ENCODE peak calls at places on chromosomes 11 and 22, in five cellular contexts. One of them, this sample, is unnamed.

GRCh38 chr22:20805972-20806471 is 32.1 kb downstream of the SERPIND1 start:
- DNase-seq in GM20000: no peak
- DNase-seq in HEK293T: no peak
- DNase-seq in uterus: no peak
- DNase-seq in GM12878: no peak
- DNase-seq in this sample: no peak

GRCh38 chr22:26690654-26691376 is 33.4 kb downstream of the MIAT start:
- DNase-seq in GM20000: no peak
- DNase-seq in GM12878: no peak
- DNase-seq in uterus: no peak
- DNase-seq in HEK293T: no peak
- DNase-seq in this sample: no peak

GRCh38 chr22:33844273-33844672 is 76.0 kb downstream of the LARGE1 start:
- DNase-seq in uterus: no peak
- DNase-seq in HEK293T: no peak
- DNase-seq in GM12878: no peak
- DNase-seq in GM20000: no peak
- DNase-seq in this sample: no peak

GRCh38 chr22:36453855-36454378 is 27.5 kb downstream of the TXN2 start:
- DNase-seq in uterus: no peak
- DNase-seq in GM20000: no peak
- DNase-seq in HEK293T: no peak
- DNase-seq in GM12878: no peak
- DNase-seq in this sample: no peak

GRCh38 chr22:28953976-28954880 is 70.9 kb downstream of the ZNRF3 start:
- DNase-seq in GM20000: no peak
- DNase-seq in GM12878: no peak
- DNase-seq in uterus: no peak
- DNase-seq in HEK293T: no peak
- DNase-seq in this sample: no peak

GRCh38 chr11:12156301-12157140 is 46.1 kb downstream of the MICAL2 start:
- DNase-seq in uterus: no peak
- DNase-seq in GM20000: no peak
- DNase-seq in HEK293T: no peak
- DNase-seq in GM12878: no peak
- DNase-seq in this sample: no peak

GRCh38 chr11:13016415-13016814 is 7.3 kb downstream of the RASSF10 start:
- DNase-seq in uterus: no peak
- DNase-seq in HEK293T: no peak
- DNase-seq in GM20000: no peak
- DNase-seq in GM12878: no peak
- DNase-seq in this sample: no peak

GRCh38 chr11:16215352-16215751 is 141.0 kb downstream of the SOX6 start:
- DNase-seq in HEK293T: no peak
- DNase-seq in GM12878: no peak
- DNase-seq in GM20000: no peak
- DNase-seq in uterus: no peak
- DNase-seq in this sample: no peak

GRCh38 chr11:35488117-35488516 is 37.3 kb downstream of the PAMR1 start:
- DNase-seq in GM20000: no peak
- DNase-seq in uterus: no peak
- DNase-seq in HEK293T: no peak
- DNase-seq in GM12878: no peak
- DNase-seq in this sample: no peak

GRCh38 chr22:26480611-26480932 is 3.0 kb downstream of the HPS4 start:
- DNase-seq in HEK293T: no peak
- DNase-seq in GM20000: no peak
- DNase-seq in GM12878: no peak
- DNase-seq in uterus: no peak
- DNase-seq in this sample: no peak

GRCh38 chr11:125380756-125381445 is 115.2 kb downstream of the FEZ1 start:
- DNase-seq in HEK293T: no peak
- DNase-seq in GM12878: no peak
- DNase-seq in uterus: no peak
- DNase-seq in GM20000: no peak
- DNase-seq in this sample: no peak

GRCh38 chr22:49457946-49458707 is 369.5 kb downstream of the BRD1 start:
- DNase-seq in GM12878: no peak
- DNase-seq in uterus: no peak
- DNase-seq in HEK293T: no peak
- DNase-seq in GM20000: no peak
- DNase-seq in this sample: no peak

GRCh38 chr11:18243783-18244362 is 4.6 kb downstream of the SAA2 start:
- DNase-seq in GM20000: peak
- DNase-seq in GM12878: peak
- DNase-seq in HEK293T: peak
- DNase-seq in uterus: no peak
- DNase-seq in this sample: peak

GRCh38 chr22:19940536-19941364 is 822 bp upstream of the COMT start:
- DNase-seq in HEK293T: no peak
- DNase-seq in GM20000: no peak
- DNase-seq in uterus: no peak
- DNase-seq in GM12878: no peak
- DNase-seq in this sample: no peak

GRCh38 chr22:37662039-37662438 is 3.5 kb downstream of the PDXP start:
- DNase-seq in uterus: no peak
- DNase-seq in GM12878: no peak
- DNase-seq in GM20000: no peak
- DNase-seq in HEK293T: no peak
- DNase-seq in this sample: no peak

GRCh38 chr11:86805873-86806310 is 5.5 kb downstream of the PRSS23 start:
- DNase-seq in uterus: no peak
- DNase-seq in GM12878: peak
- DNase-seq in GM20000: peak
- DNase-seq in HEK293T: no peak
- DNase-seq in this sample: no peak

GRCh38 chr11:28939381-28939780 is 831.2 kb downstream of the METTL15 start:
- DNase-seq in HEK293T: no peak
- DNase-seq in uterus: no peak
- DNase-seq in GM20000: no peak
- DNase-seq in GM12878: no peak
- DNase-seq in this sample: no peak

GRCh38 chr22:44731357-44731970 is 20.9 kb upstream of the ARHGAP8 start:
- DNase-seq in GM12878: no peak
- DNase-seq in uterus: no peak
- DNase-seq in HEK293T: no peak
- DNase-seq in GM20000: no peak
- DNase-seq in this sample: no peak

GRCh38 chr22:35521358-35522264 is 19.0 kb upstream of the RASD2 start:
- DNase-seq in GM12878: no peak
- DNase-seq in uterus: no peak
- DNase-seq in HEK293T: no peak
- DNase-seq in GM20000: no peak
- DNase-seq in this sample: no peak

GRCh38 chr22:28958611-28959010 is 75.2 kb downstream of the ZNRF3 start:
- DNase-seq in GM12878: no peak
- DNase-seq in HEK293T: no peak
- DNase-seq in uterus: no peak
- DNase-seq in GM20000: no peak
- DNase-seq in this sample: no peak

GRCh38 chr22:23078462-23078787 is 8.1 kb downstream of the GNAZ start:
- DNase-seq in uterus: no peak
- DNase-seq in GM12878: no peak
- DNase-seq in HEK293T: no peak
- DNase-seq in GM20000: no peak
- DNase-seq in this sample: no peak

GRCh38 chr22:25402501-25403283 is 161.8 kb upstream of the GRK3 start:
- DNase-seq in HEK293T: no peak
- DNase-seq in GM20000: no peak
- DNase-seq in uterus: peak
- DNase-seq in GM12878: no peak
- DNase-seq in this sample: no peak

GRCh38 chr22:32325811-32326237 is 31.8 kb upstream of the RFPL3 start:
- DNase-seq in GM20000: no peak
- DNase-seq in GM12878: no peak
- DNase-seq in HEK293T: no peak
- DNase-seq in uterus: no peak
- DNase-seq in this sample: no peak

GRCh38 chr11:102274628-102275027 is 42.7 kb upstream of the BIRC3 start:
- DNase-seq in GM20000: no peak
- DNase-seq in HEK293T: no peak
- DNase-seq in uterus: no peak
- DNase-seq in GM12878: no peak
- DNase-seq in this sample: no peak

GRCh38 chr22:31857247-31857646 is 87.1 kb upstream of the YWHAH start:
- DNase-seq in GM12878: no peak
- DNase-seq in HEK293T: peak
- DNase-seq in GM20000: no peak
- DNase-seq in uterus: no peak
- DNase-seq in this sample: peak

GRCh38 chr22:35555351-35555915 is 14.8 kb downstream of the RASD2 start:
- DNase-seq in uterus: no peak
- DNase-seq in GM12878: no peak
- DNase-seq in HEK293T: no peak
- DNase-seq in GM20000: no peak
- DNase-seq in this sample: no peak

GRCh38 chr11:76603202-76603601 is 67.3 kb downstream of the LRRC32 start:
- DNase-seq in GM20000: no peak
- DNase-seq in uterus: no peak
- DNase-seq in HEK293T: no peak
- DNase-seq in GM12878: no peak
- DNase-seq in this sample: no peak

GRCh38 chr11:85845052-85845631 is 10.0 kb upstream of the CCDC83 start:
- DNase-seq in uterus: no peak
- DNase-seq in HEK293T: no peak
- DNase-seq in GM20000: no peak
- DNase-seq in GM12878: no peak
- DNase-seq in this sample: no peak

GRCh38 chr11:24619900-24620299 is 123.0 kb downstream of the LUZP2 start:
- DNase-seq in uterus: no peak
- DNase-seq in HEK293T: no peak
- DNase-seq in GM20000: no peak
- DNase-seq in GM12878: no peak
- DNase-seq in this sample: no peak

GRCh38 chr11:69437001-69437875 is 44.2 kb upstream of the LINC01488 start:
- DNase-seq in HEK293T: no peak
- DNase-seq in GM20000: no peak
- DNase-seq in GM12878: no peak
- DNase-seq in uterus: no peak
- DNase-seq in this sample: no peak

GRCh38 chr11:64918056-64918455 is 1.0 kb upstream of the ATG2A start:
- DNase-seq in GM12878: no peak
- DNase-seq in HEK293T: no peak
- DNase-seq in uterus: no peak
- DNase-seq in GM20000: no peak
- DNase-seq in this sample: peak

GRCh38 chr11:67689178-67689577 is 14.8 kb upstream of the ALDH3B2 start:
- DNase-seq in uterus: no peak
- DNase-seq in GM12878: no peak
- DNase-seq in GM20000: no peak
- DNase-seq in HEK293T: no peak
- DNase-seq in this sample: no peak

GRCh38 chr22:19136915-19137314 is 5.8 kb downstream of the TSSK2 start:
- DNase-seq in HEK293T: no peak
- DNase-seq in uterus: no peak
- DNase-seq in GM20000: no peak
- DNase-seq in GM12878: no peak
- DNase-seq in this sample: no peak

GRCh38 chr22:24926849-24927579 is 19.5 kb downstream of the LHFPL7 start:
- DNase-seq in GM12878: no peak
- DNase-seq in uterus: no peak
- DNase-seq in GM20000: no peak
- DNase-seq in HEK293T: no peak
- DNase-seq in this sample: no peak

GRCh38 chr11:3202759-3203158 is 15.9 kb downstream of the MRGPRG start:
- DNase-seq in GM20000: no peak
- DNase-seq in GM12878: no peak
- DNase-seq in uterus: no peak
- DNase-seq in HEK293T: no peak
- DNase-seq in this sample: no peak

GRCh38 chr11:32809313-32809712 is 14.9 kb upstream of the CCDC73 start:
- DNase-seq in uterus: peak
- DNase-seq in HEK293T: peak
- DNase-seq in GM20000: peak
- DNase-seq in GM12878: no peak
- DNase-seq in this sample: peak

GRCh38 chr11:284081-285020 is 4.6 kb upstream of the PGGHG start:
- DNase-seq in uterus: peak
- DNase-seq in HEK293T: no peak
- DNase-seq in GM12878: no peak
- DNase-seq in GM20000: no peak
- DNase-seq in this sample: no peak

GRCh38 chr22:26891431-26891830 is 234.0 kb downstream of the MIAT start:
- DNase-seq in uterus: no peak
- DNase-seq in GM20000: no peak
- DNase-seq in HEK293T: no peak
- DNase-seq in GM12878: no peak
- DNase-seq in this sample: no peak